ENCODE peak calls at places on chromosomes 13 and 19, in eight cellular contexts. V is GM23338; J is thoracic aorta; U is tibial artery; R is CD8-positive, alpha-beta T cell; P is endodermal cell; F is right lobe of liver; H is suprapubic skin. T is an unnamed sample. For H3K36me3, the result is how much of the 10 kb centered on the place peaks cover.

GRCh38 chr19:23991170-23991569 is 76.5 kb downstream of the ZNF726 start:
- DNase-seq in V (peak), J (no peak), U (no peak), R (peak), P (no peak), F (no peak), H (no peak), T (peak)

GRCh38 chr13:112343591-112343990 is 32.6 kb upstream of the SPACA7 start:
- DNase-seq in V (no peak), J (no peak), U (peak), R (no peak), P (no peak), F (no peak), H (no peak), T (no peak)

GRCh38 chr13:44431150-44431549 is 57.5 kb downstream of the SERP2 start:
- DNase-seq in V (no peak), J (no peak), U (no peak), R (no peak), P (peak), F (no peak), H (no peak), T (peak)

GRCh38 chr13:111395511-111396393 is 75.3 kb downstream of the TEX29 start:
- DNase-seq in V (no peak), J (no peak), U (peak), R (no peak), P (peak), F (no peak), H (peak), T (no peak)

GRCh38 chr19:18203408-18203862 is 407 bp downstream of the RAB3A start:
- DNase-seq in V (no peak), J (no peak), U (no peak), R (no peak), P (no peak), F (peak), H (no peak), T (peak)

GRCh38 chr13:48142437-48142836 is 47.5 kb upstream of the MED4 start:
- DNase-seq in V (no peak), J (no peak), U (no peak), R (no peak), P (no peak), F (no peak), H (no peak), T (peak)

GRCh38 chr19:44777715-44778347 is at the start of gene CBLC:
- DNase-seq in V (peak), J (no peak), U (no peak), R (no peak), P (peak), F (peak), H (no peak), T (peak)

GRCh38 chr19:1531587-1531986 is 7.7 kb downstream of the PLK5 start:
- DNase-seq in V (no peak), J (no peak), U (no peak), R (no peak), P (no peak), F (no peak), H (no peak), T (no peak)

GRCh38 chr13:101424381-101425155 is 8.3 kb upstream of the NALCN start:
- DNase-seq in V (no peak), J (no peak), U (no peak), R (no peak), P (no peak), F (no peak), H (no peak), T (no peak)

GRCh38 chr19:33304760-33305647 is 2.7 kb upstream of the CEBPA start:
- DNase-seq in V (no peak), J (no peak), U (no peak), R (no peak), P (no peak), F (peak), H (no peak), T (peak)

GRCh38 chr19:16283103-16283469 is 41.5 kb upstream of the KLF2 start:
- DNase-seq in V (no peak), J (no peak), U (no peak), R (no peak), P (no peak), F (no peak), H (no peak), T (no peak)

GRCh38 chr13:27919934-27920676 is at the start of gene PDX1:
- DNase-seq in V (peak), J (no peak), U (no peak), R (no peak), P (peak), F (no peak), H (no peak), T (peak)

GRCh38 chr13:40352807-40353562 is 313.5 kb downstream of the FOXO1 start:
- DNase-seq in V (no peak), J (no peak), U (no peak), R (no peak), P (peak), F (no peak), H (peak), T (no peak)

GRCh38 chr13:111952814-111953213 is 114.1 kb upstream of the SOX1 start:
- DNase-seq in V (no peak), J (no peak), U (no peak), R (no peak), P (peak), F (no peak), H (peak), T (no peak)

GRCh38 chr19:49896863-49897621 is at the start of gene IL4I1:
- DNase-seq in V (no peak), J (no peak), U (no peak), R (peak), P (no peak), F (no peak), H (no peak), T (no peak)

GRCh38 chr13:33164331-33164730 is 121.2 kb downstream of the STARD13 start:
- DNase-seq in V (no peak), J (no peak), U (no peak), R (no peak), P (no peak), F (no peak), H (no peak), T (no peak)

GRCh38 chr13:112465251-112466131 is 89.3 kb downstream of the SPACA7 start:
- DNase-seq in V (peak), J (no peak), U (no peak), R (no peak), P (no peak), F (peak), H (no peak), T (no peak)

GRCh38 chr13:113907637-113908617 is 44.1 kb upstream of the GAS6 start:
- DNase-seq in V (no peak), J (no peak), U (peak), R (no peak), P (peak), F (no peak), H (no peak), T (peak)

GRCh38 chr19:34432797-34433196 is 4.6 kb downstream of the UBA2 start:
- DNase-seq in V (peak), J (no peak), U (peak), R (no peak), P (peak), F (no peak), H (no peak), T (no peak)
- H3K36me3 ChIP-seq in V (under half), J (under half), U (under half), R (under half), P (half or more), F (under half), H (under half), T (under half)

GRCh38 chr19:48617146-48617937 is 1.6 kb downstream of the RPL18 start:
- DNase-seq in V (no peak), J (no peak), U (peak), R (no peak), P (peak), F (no peak), H (no peak), T (peak)
- H3K36me3 ChIP-seq in V (under half), J (under half), U (under half), R (under half), P (under half), F (under half), H (under half), T (under half)

GRCh38 chr19:52679598-52679997 is 41.4 kb upstream of the ZNF83 start:
- DNase-seq in V (no peak), J (no peak), U (no peak), R (no peak), P (no peak), F (no peak), H (no peak), T (no peak)
- H3K36me3 ChIP-seq in V (under half), J (under half), U (under half), R (under half), P (half or more), F (under half), H (under half), T (under half)

GRCh38 chr19:10641248-10641647 is 12.9 kb upstream of the ILF3 start:
- DNase-seq in V (no peak), J (no peak), U (no peak), R (no peak), P (no peak), F (no peak), H (no peak), T (no peak)
- H3K36me3 ChIP-seq in V (under half), J (half or more), U (half or more), R (under half), P (under half), F (under half), H (half or more), T (under half)

GRCh38 chr19:3536429-3537100 is 2.4 kb upstream of the TEKTIP1 start:
- DNase-seq in V (no peak), J (no peak), U (no peak), R (no peak), P (no peak), F (peak), H (peak), T (no peak)
- H3K36me3 ChIP-seq in V (under half), J (under half), U (under half), R (under half), P (under half), F (under half), H (half or more), T (under half)

DNA sequence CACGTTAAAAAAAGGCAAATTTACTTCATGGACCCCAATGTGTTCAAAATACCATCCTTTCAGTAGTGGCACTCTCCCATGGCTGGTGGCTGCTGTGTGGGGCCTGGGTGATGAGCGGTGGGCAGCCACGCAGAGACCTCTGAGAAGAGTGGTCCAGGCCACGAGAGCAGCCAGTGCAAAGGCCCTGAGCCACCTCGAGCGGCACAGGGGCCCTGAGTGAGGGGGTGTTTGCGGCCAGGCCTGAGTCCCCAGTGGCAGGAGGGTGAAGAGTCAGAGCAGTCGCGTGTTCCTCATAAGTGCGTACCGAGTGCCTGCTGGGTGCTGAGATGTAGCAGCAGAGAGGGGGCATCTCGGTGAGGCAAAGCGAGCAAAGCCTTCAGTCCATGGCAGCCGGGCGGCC is 7.0 kb downstream of the ZNF444 start:
- DNase-seq in V (no peak), J (no peak), U (no peak), R (no peak), P (no peak), F (no peak), H (no peak), T (no peak)
- H3K36me3 ChIP-seq in V (under half), J (under half), U (under half), R (under half), P (under half), F (under half), H (under half), T (under half)

DNA sequence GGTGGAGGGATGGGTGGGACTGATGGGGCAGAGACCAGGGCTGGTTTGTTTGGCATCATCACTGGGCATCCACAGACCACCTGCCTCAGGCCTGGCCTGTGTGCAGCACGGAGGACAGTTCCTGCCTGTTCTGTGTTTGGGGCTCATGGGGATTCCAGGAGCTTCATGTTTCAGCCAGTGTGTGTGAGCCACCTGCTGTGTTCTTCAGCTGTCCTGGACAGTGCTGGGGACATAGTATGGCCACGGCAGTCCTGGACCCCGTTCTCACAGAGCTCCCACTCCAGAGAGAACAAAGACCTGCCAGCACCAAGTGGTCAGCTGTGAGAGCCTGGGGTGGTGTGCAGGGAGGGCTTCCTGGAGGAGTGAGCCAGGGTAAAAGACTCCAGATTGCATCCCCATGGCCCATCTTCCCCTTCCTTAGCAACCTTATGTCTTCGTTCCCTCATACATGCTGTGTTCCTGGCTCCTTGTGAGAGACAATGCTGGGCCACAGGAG is 2.0 kb upstream of the CCDC97 start:
- DNase-seq in V (no peak), J (no peak), U (no peak), R (no peak), P (no peak), F (no peak), H (no peak), T (no peak)
- H3K36me3 ChIP-seq in V (under half), J (under half), U (under half), R (under half), P (half or more), F (under half), H (under half), T (under half)

T was measured in small intestine.